ENCODE peak calls at places on chromosomes 13 and 19, in seven cellular contexts. C, P, V, N, M, B and L are unnamed samples.

GRCh38 chr13:34867590-34867989 is 74.5 kb upstream of the NBEA start:
- DNase-seq in V (no peak), N (no peak), B (peak), M (no peak), C (no peak), P (peak), L (no peak)

GRCh38 chr19:54594737-54595136 is 1.3 kb downstream of the LILRA1 start:
- DNase-seq in V (no peak), M (no peak), N (no peak), P (no peak), C (no peak), B (no peak), L (no peak)

GRCh38 chr13:33543089-33543459 is 257.5 kb upstream of the STARD13 start:
- DNase-seq in B (no peak), V (no peak), N (no peak), P (no peak), M (peak), C (no peak), L (no peak)

GRCh38 chr19:18427752-18428131 is 8.5 kb downstream of the SSBP4 start:
- DNase-seq in M (no peak), P (no peak), N (no peak), C (no peak), V (no peak), B (no peak), L (no peak)

GRCh38 chr13:66657165-66657895 is 572.8 kb downstream of the PCDH9 start:
- DNase-seq in B (peak), P (peak), C (no peak), V (peak), N (peak), M (peak), L (peak)

GRCh38 chr19:31214086-31214485 is 135.2 kb downstream of the TSHZ3 start:
- DNase-seq in N (peak), V (peak), B (peak), P (peak), M (no peak), C (no peak), L (no peak)

GRCh38 chr19:45404557-45405434 is at the start of gene PPP1R13L:
- DNase-seq in V (peak), C (peak), M (peak), N (peak), P (peak), B (peak), L (peak)

GRCh38 chr13:20721454-20722357 is 18.2 kb downstream of the IL17D start:
- DNase-seq in C (peak), B (peak), M (peak), P (peak), N (peak), V (no peak), L (no peak)

GRCh38 chr19:10544242-10544752 is 593 bp downstream of the ATG4D start:
- DNase-seq in P (no peak), C (peak), M (peak), N (peak), V (no peak), B (no peak), L (no peak)

GRCh38 chr13:41916173-41916954 is 44.5 kb downstream of the VWA8 start:
- DNase-seq in V (no peak), B (peak), C (no peak), N (no peak), P (peak), M (no peak), L (no peak)

DNA sequence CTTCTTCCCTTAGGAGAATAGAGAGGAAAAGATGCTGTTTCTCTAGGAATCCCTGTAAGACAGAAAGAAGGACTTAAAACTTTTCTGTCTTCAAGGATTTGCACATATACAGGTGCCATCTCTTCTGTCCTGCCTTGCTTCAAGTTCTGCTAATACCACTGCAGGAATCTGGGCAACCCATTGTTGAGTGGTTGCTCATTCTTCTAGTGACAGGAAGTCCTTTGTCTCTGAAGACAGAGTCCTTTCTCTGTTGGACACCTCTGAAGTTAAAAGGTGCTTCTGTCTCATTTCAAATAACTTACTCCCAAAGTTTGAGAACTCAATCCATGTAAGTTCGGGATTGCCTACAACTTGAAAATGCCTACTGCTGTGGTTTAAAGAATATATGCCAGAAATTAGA is 114.4 kb upstream of the TMTC4 start:
- DNase-seq in B (no peak), N (no peak), C (no peak), V (no peak), M (no peak), P (no peak), L (no peak)
- H3K4me3 ChIP-seq in B (no peak), N (no peak), C (no peak), V (no peak), M (no peak), P (no peak), L (no peak)

GRCh38 chr19:6064016-6064702 is 46.1 kb downstream of the RFX2 start:
- DNase-seq in V (no peak), M (no peak), C (peak), P (peak), N (peak), B (no peak), L (no peak)
- H3K4me3 ChIP-seq in V (no peak), M (no peak), C (no peak), P (no peak), N (no peak), B (no peak), L (no peak)

DNA sequence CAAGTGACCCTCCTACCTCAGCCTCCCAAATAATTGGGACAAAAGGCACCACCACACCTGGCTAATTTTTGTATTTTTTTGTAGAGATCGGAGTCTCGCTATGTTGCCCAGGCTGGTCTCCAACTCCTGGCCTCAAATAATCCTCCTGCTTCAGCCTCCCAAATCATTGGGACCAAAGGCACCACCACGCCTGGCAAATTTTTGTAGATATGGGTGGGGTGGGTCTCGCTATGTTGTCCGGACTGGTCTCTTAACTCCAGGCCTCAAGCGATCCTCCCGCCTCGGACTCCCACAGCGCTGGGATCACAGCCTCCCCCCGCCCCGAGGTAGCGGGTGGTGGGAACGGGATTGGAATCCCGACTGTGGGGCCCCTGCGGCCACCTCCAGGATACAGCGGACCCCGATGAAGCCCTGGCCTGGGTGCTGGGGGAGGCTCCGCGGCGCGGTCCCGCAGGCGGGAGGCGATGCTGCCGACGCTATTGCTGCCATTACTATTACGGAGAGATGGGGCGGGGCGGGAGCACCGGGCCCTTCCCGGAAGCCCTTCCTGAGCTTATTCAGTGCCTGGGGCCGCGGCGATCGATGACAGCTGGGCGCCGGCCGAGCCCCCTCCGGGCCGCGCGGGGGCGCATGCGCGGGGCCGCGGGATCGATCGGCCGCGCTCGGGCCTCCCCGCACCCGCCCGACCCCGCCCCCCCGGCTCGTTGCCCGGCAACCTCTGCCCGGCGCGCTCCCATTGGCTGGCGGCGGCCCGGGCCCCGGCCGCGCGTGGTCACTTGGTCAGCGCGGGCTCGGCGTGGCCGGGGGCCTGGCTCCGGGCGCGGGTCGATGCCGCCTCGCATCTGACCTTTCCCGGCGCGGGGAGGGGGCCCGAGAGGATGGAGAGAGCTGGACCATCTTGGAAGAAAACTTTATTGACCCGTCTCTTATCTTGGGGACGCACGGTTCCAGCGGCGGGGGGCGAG is 27.9 kb upstream of the ONECUT3 start:
- DNase-seq in M (peak), N (peak), C (peak), V (no peak), B (no peak), P (peak), L (no peak)
- H3K4me3 ChIP-seq in M (peak), N (peak), C (peak), V (peak), B (peak), P (peak), L (peak)

DNA sequence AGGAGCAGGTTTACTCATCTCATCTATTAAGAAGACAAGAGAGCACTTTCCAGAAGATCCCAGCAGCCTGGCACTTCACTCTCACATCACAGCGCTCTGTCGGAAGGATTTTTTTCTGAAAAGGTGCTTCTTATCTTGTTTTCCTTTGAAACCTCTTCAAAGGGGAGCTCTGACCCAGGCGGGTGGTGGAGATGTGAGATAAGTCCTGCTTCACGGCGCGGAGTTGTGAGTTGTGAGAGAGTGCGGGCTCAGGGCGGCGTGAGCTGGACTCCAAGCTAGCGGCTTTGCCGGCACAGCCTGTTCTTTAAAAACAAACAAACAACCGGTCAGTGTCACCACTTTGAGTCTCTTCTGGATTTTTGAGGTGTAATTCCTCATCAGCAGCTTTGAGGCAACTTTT is 169.0 kb upstream of the ARGLU1 start:
- DNase-seq in M (no peak), C (no peak), P (no peak), N (peak), B (no peak), V (no peak), L (peak)
- H3K4me3 ChIP-seq in M (no peak), C (no peak), P (no peak), N (peak), B (no peak), V (no peak), L (no peak)

GRCh38 chr13:98201178-98201577 is 24.1 kb upstream of the RNF113B start:
- DNase-seq in M (no peak), P (no peak), N (no peak), V (no peak), C (no peak), B (no peak), L (no peak)
- H3K4me3 ChIP-seq in M (peak), P (no peak), N (no peak), V (no peak), C (no peak), B (no peak), L (no peak)

GRCh38 chr13:99340638-99341037 is 33.4 kb upstream of the GPR183 start:
- DNase-seq in N (no peak), C (no peak), M (no peak), P (no peak), B (no peak), V (no peak), L (peak)
- H3K4me3 ChIP-seq in N (no peak), C (no peak), M (no peak), P (no peak), B (no peak), V (no peak), L (peak)

DNA sequence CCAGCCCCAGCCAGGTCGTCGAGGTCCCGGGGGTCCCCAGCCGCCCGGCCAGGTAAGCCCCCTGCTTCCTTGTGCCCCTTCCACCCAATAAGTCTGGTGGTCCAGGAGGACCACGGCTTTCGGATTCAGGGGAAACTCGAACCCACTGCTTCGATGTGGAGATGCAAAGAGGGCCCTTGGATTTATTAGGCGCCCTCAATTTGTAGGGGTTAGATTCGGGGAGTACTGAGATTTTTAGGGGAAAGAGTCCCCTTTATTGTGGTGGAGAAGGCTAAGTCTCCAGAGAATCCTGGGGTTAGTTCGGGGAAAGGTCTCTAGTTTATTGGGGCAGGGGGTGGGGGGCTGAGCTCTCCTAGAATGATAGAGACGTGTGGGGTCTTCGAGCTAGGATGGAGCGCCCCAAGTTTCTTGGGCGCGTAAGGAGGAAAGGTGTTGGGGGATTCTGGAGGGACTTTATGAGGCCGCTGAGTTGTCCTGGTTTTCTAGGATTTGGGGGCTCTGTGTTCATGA is 3.8 kb upstream of the LTBP4 start:
- DNase-seq in P (no peak), M (no peak), V (no peak), C (no peak), B (no peak), N (no peak), L (no peak)
- H3K4me3 ChIP-seq in P (no peak), M (peak), V (peak), C (no peak), B (peak), N (peak), L (peak)

DNA sequence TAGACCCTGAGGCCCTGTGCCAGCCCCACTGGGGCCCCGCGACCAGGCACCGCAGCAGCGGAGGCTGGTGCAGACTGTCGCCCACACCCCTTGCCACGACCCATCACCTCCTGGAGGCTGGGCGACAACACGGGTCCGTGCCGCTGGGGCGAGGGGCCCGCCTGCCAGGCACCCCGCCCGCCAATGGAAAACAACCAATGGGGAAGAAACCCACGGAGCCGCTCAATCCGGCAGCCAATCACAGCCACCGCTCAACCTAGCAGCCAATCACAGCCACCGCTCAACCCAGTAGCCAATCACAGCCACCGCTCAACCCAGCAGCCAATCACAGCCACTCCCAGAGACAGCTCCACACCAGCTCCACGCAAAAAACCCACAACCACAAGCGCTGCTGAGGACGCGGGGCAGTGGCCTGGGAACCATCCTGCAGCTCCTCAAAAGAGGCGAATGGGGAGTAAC is 29.7 kb downstream of the GPX4 start:
- DNase-seq in N (peak), B (no peak), P (no peak), C (peak), V (no peak), M (peak), L (no peak)
- H3K4me3 ChIP-seq in N (peak), B (no peak), P (no peak), C (no peak), V (no peak), M (no peak), L (no peak)

GRCh38 chr13:51588406-51588949 is 4.2 kb downstream of the WDFY2 start:
- DNase-seq in N (peak), B (no peak), V (no peak), C (no peak), P (no peak), M (no peak), L (no peak)

GRCh38 chr13:51587372-51587771 is 3.1 kb downstream of the WDFY2 start:
- DNase-seq in N (no peak), P (no peak), B (no peak), V (no peak), M (no peak), C (no peak), L (no peak)

GRCh38 chr13:51590231-51590630 is 6.0 kb downstream of the WDFY2 start:
- DNase-seq in M (no peak), V (no peak), B (no peak), P (no peak), N (no peak), C (no peak), L (no peak)

GRCh38 chr13:51590966-51591627 is 6.8 kb downstream of the WDFY2 start:
- DNase-seq in B (no peak), C (no peak), M (peak), V (peak), N (peak), P (peak), L (peak)

GRCh38 chr13:51589793-51590192 is 5.5 kb downstream of the WDFY2 start:
- DNase-seq in B (no peak), V (no peak), P (no peak), N (no peak), M (no peak), C (no peak), L (no peak)
- H3K4me3 ChIP-seq in B (no peak), V (no peak), P (no peak), N (no peak), M (no peak), C (peak), L (no peak)

DNA sequence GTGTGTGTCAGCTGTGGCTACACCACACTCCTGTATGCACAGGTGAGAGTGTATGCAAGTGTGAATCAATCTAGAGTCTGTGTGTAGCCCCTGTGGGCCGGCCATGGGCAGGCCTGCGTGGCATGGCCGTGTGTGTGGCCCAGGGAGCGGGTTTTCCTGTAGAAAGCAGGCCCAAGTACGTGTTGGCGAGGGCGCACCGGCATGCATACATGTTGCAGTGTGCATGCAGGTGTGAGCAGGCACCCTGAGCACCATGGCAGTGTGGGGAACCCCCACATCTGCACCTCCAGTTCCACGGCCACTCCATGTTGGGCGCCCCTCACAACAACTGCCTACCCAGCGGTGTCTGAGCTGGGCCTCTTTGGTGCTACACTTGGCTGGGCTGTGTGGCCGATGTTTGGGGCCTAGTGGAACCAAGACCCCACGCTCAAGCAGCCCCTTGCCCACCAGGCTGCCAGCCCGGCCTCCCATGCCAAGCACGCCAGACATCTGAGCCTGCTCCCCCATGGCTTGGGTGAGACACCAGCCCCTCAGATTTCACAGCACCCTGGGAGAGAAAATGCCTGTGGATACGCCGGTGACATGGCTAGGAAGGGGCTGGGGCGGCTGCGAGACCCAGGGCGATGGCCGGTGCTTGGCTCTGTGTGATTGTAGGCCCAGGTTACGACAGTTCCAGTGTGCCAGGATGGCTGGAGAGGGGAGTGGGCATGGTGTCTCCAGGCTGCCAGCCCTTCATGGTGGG is 2.1 kb downstream of the NFIX start:
- DNase-seq in P (no peak), N (no peak), M (no peak), V (no peak), B (no peak), C (no peak), L (no peak)
- H3K4me3 ChIP-seq in P (no peak), N (peak), M (no peak), V (peak), B (no peak), C (no peak), L (peak)